ENCODE peak calls at places on chromosomes 6 and 20, in four cellular contexts. One of them, this sample, is unnamed.

GRCh38 chr6:40999498-41000070 is 39.4 kb downstream of the UNC5CL start:
- DNase-seq in HCEC 1CT: peak
- DNase-seq in activated CD4-positive, alpha-beta T cell treated with anti-CD3 and anti-CD28 coated beads, Interleukin-2, amount 50 U/mL, for 1 hour: no peak
- DNase-seq in activated naive CD8-positive, alpha-beta T cell treated with anti-CD3 and anti-CD28 coated beads, Interleukin-2, amount 50 U/mL, for 24 hours: peak
- DNase-seq in this sample: peak

GRCh38 chr6:86738078-86738477 is 199.2 kb upstream of the HTR1E start:
- DNase-seq in HCEC 1CT: no peak
- DNase-seq in activated naive CD8-positive, alpha-beta T cell treated with anti-CD3 and anti-CD28 coated beads, Interleukin-2, amount 50 U/mL, for 24 hours: no peak
- DNase-seq in activated CD4-positive, alpha-beta T cell treated with anti-CD3 and anti-CD28 coated beads, Interleukin-2, amount 50 U/mL, for 1 hour: no peak
- DNase-seq in this sample: no peak

GRCh38 chr20:25270829-25271251 is 23.0 kb downstream of the PYGB start:
- DNase-seq in activated naive CD8-positive, alpha-beta T cell treated with anti-CD3 and anti-CD28 coated beads, Interleukin-2, amount 50 U/mL, for 24 hours: no peak
- DNase-seq in activated CD4-positive, alpha-beta T cell treated with anti-CD3 and anti-CD28 coated beads, Interleukin-2, amount 50 U/mL, for 1 hour: no peak
- DNase-seq in HCEC 1CT: no peak
- DNase-seq in this sample: no peak

GRCh38 chr6:38436726-38437465 is 202.8 kb downstream of the BTBD9 start:
- DNase-seq in activated CD4-positive, alpha-beta T cell treated with anti-CD3 and anti-CD28 coated beads, Interleukin-2, amount 50 U/mL, for 1 hour: no peak
- DNase-seq in HCEC 1CT: peak
- DNase-seq in activated naive CD8-positive, alpha-beta T cell treated with anti-CD3 and anti-CD28 coated beads, Interleukin-2, amount 50 U/mL, for 24 hours: no peak
- DNase-seq in this sample: no peak

GRCh38 chr20:58682656-58683055 is 9.9 kb upstream of the NPEPL1 start:
- DNase-seq in activated naive CD8-positive, alpha-beta T cell treated with anti-CD3 and anti-CD28 coated beads, Interleukin-2, amount 50 U/mL, for 24 hours: no peak
- DNase-seq in HCEC 1CT: no peak
- DNase-seq in activated CD4-positive, alpha-beta T cell treated with anti-CD3 and anti-CD28 coated beads, Interleukin-2, amount 50 U/mL, for 1 hour: no peak
- DNase-seq in this sample: no peak

GRCh38 chr6:126152346-126152745 is 166.0 kb downstream of the TRMT11 start:
- DNase-seq in activated CD4-positive, alpha-beta T cell treated with anti-CD3 and anti-CD28 coated beads, Interleukin-2, amount 50 U/mL, for 1 hour: no peak
- DNase-seq in activated naive CD8-positive, alpha-beta T cell treated with anti-CD3 and anti-CD28 coated beads, Interleukin-2, amount 50 U/mL, for 24 hours: no peak
- DNase-seq in HCEC 1CT: no peak
- DNase-seq in this sample: no peak

GRCh38 chr6:132734694-132735236 is 20.9 kb upstream of the VNN1 start:
- DNase-seq in activated naive CD8-positive, alpha-beta T cell treated with anti-CD3 and anti-CD28 coated beads, Interleukin-2, amount 50 U/mL, for 24 hours: no peak
- DNase-seq in activated CD4-positive, alpha-beta T cell treated with anti-CD3 and anti-CD28 coated beads, Interleukin-2, amount 50 U/mL, for 1 hour: no peak
- DNase-seq in HCEC 1CT: peak
- DNase-seq in this sample: no peak

GRCh38 chr20:41309817-41310216 is 7.7 kb downstream of the ZHX3 start:
- DNase-seq in HCEC 1CT: peak
- DNase-seq in activated CD4-positive, alpha-beta T cell treated with anti-CD3 and anti-CD28 coated beads, Interleukin-2, amount 50 U/mL, for 1 hour: no peak
- DNase-seq in activated naive CD8-positive, alpha-beta T cell treated with anti-CD3 and anti-CD28 coated beads, Interleukin-2, amount 50 U/mL, for 24 hours: no peak
- DNase-seq in this sample: peak